ENCODE peak calls at places on chromosomes 7 and 10, in nine cellular contexts. M is GM03348; D is WERI-Rb-1; Z is NCI-H2081 treated with DMSO at 0.1 percent for 48 hours; E is Ammon's horn; N is CD8-positive, alpha-beta memory T cell; V is activated CD4-positive, alpha-beta T cell treated with anti-CD3 and anti-CD28 coated beads, Interleukin-2, amount 50 U/mL, for 48 hours; J is left cardiac atrium; W is retina. Q is an unnamed sample.

GRCh38 chr10:122112021-122112616 is 123.2 kb downstream of the TACC2 start:
- DNase-seq in D (no peak), W (peak; percentile 34), E (no peak), N (no peak), J (no peak), Z (no peak), V (no peak), M (peak; percentile 35), Q (no peak)

GRCh38 chr7:90599038-90599437 is 2.9 kb downstream of the CDK14 start:
- DNase-seq in N (no peak), W (no peak), Z (no peak), E (no peak), J (no peak), M (no peak), D (no peak), V (no peak), Q (no peak)

GRCh38 chr7:16564909-16565426 is 38.3 kb downstream of the LRRC72 start:
- DNase-seq in E (peak; percentile 54), Z (peak; percentile 67), J (no peak), V (peak; percentile 18), D (no peak), W (peak; percentile 42), N (no peak), M (peak; percentile 66), Q (peak; percentile 56)

GRCh38 chr7:65404020-65404419 is 30.4 kb downstream of the ZNF92 start:
- DNase-seq in Z (no peak), J (no peak), N (no peak), D (no peak), E (no peak), M (no peak), V (no peak), W (no peak), Q (no peak)

GRCh38 chr10:6778992-6779701 is 199.1 kb upstream of the PRKCQ start:
- DNase-seq in V (no peak), Z (no peak), N (no peak), J (peak; percentile 31), M (peak; percentile 85), D (no peak), E (peak; percentile 83), W (no peak), Q (no peak)

GRCh38 chr10:115606081-115606480 is 512.9 kb downstream of the ATRNL1 start:
- DNase-seq in D (no peak), W (peak; percentile 4), N (no peak), E (no peak), Z (no peak), M (no peak), V (no peak), J (no peak), Q (no peak)

GRCh38 chr7:961546-962400 is 7.3 kb upstream of the ADAP1 start:
- DNase-seq in E (no peak), N (peak; percentile 41), J (peak; percentile 15), W (no peak), M (no peak), Z (no peak), V (no peak), D (no peak), Q (no peak)

GRCh38 chr10:119489572-119490326 is 52.8 kb downstream of the RGS10 start:
- DNase-seq in N (peak; percentile 64), D (peak; percentile 70), J (peak; percentile 48), M (peak; percentile 86), V (peak; percentile 77), W (peak; percentile 73), Z (no peak), E (no peak), Q (peak; percentile 71)

GRCh38 chr10:60182691-60183090 is 207.0 kb downstream of the ANK3 start:
- DNase-seq in M (peak; percentile 42), Z (no peak), N (no peak), V (no peak), D (no peak), W (no peak), E (no peak), J (no peak), Q (no peak)

GRCh38 chr7:45574521-45575500 is 643 bp downstream of the ADCY1 start:
- DNase-seq in N (no peak), W (peak; percentile 78), D (peak; percentile 51), M (peak; percentile 87), J (peak; percentile 45), Z (no peak), V (no peak), E (no peak), Q (peak; percentile 53)

GRCh38 chr7:26100940-26101339 is 51.1 kb upstream of the NFE2L3 start:
- DNase-seq in Z (no peak), V (no peak), E (peak; percentile 36), D (no peak), J (peak; percentile 24), W (no peak), N (no peak), M (no peak), Q (no peak)

GRCh38 chr10:28171468-28172235 is 131.2 kb downstream of the MPP7 start:
- DNase-seq in W (no peak), Z (no peak), E (no peak), J (no peak), N (no peak), V (no peak), D (no peak), M (no peak), Q (no peak)

GRCh38 chr10:125633517-125633999 is 49.4 kb downstream of the TEX36 start:
- DNase-seq in J (no peak), W (no peak), E (no peak), Z (no peak), N (no peak), V (no peak), D (no peak), M (no peak), Q (no peak)

Q was measured in SK-N-DZ.